ENCODE peak calls at places on chromosome 18, in five cellular contexts. X, A, H, K and P are unnamed samples.

GRCh38 chr18:32450026-32450681 is 20.5 kb downstream of the GAREM1 start:
- DNase-seq in X (no peak), A (peak; percentile 46), H (no peak), K (no peak), P (peak; percentile 60)

GRCh38 chr18:40489301-40489700 is 1465.7 kb upstream of the PIK3C3 start:
- DNase-seq in X (no peak), A (no peak), H (no peak), K (no peak), P (no peak)

GRCh38 chr18:54726143-54726542 is 102.1 kb upstream of the RAB27B start:
- DNase-seq in X (no peak), A (no peak), H (no peak), K (no peak), P (no peak)

GRCh38 chr18:24809173-24809955 is 348.9 kb downstream of the HRH4 start:
- DNase-seq in X (no peak), A (no peak), H (no peak), K (no peak), P (no peak)

GRCh38 chr18:13298262-13298661 is 79.7 kb downstream of the LDLRAD4 start:
- DNase-seq in X (no peak), A (no peak), H (no peak), K (no peak), P (no peak)

GRCh38 chr18:5040476-5040875 is 156.6 kb downstream of the AKAIN1 start:
- DNase-seq in X (no peak), A (no peak), H (no peak), K (no peak), P (no peak)

GRCh38 chr18:57998461-57998860 is 45.6 kb upstream of the NEDD4L start:
- DNase-seq in X (no peak), A (no peak), H (no peak), K (no peak), P (no peak)

GRCh38 chr18:48152549-48152948 is 222.1 kb upstream of the SMAD2 start:
- DNase-seq in X (no peak), A (no peak), H (no peak), K (no peak), P (no peak)

GRCh38 chr18:21897811-21898210 is 157.2 kb downstream of the MIB1 start:
- DNase-seq in X (no peak), A (peak; percentile 76), H (no peak), K (peak; percentile 5), P (no peak)

GRCh38 chr18:79524181-79525078 is 128.7 kb downstream of the NFATC1 start:
- DNase-seq in X (peak; percentile 73), A (no peak), H (peak; percentile 74), K (no peak), P (no peak)

GRCh38 chr18:28071199-28071598 is 105.7 kb downstream of the CDH2 start:
- DNase-seq in X (no peak), A (no peak), H (no peak), K (no peak), P (no peak)

GRCh38 chr18:23635283-23636040 is 27.2 kb downstream of the ANKRD29 start:
- DNase-seq in X (no peak), A (no peak), H (no peak), K (no peak), P (no peak)

GRCh38 chr18:49733321-49733720 is 80.0 kb downstream of the ACAA2 start:
- DNase-seq in X (no peak), A (no peak), H (no peak), K (no peak), P (no peak)

GRCh38 chr18:21145371-21145770 is 33.8 kb upstream of the ROCK1 start:
- DNase-seq in X (no peak), A (no peak), H (no peak), K (no peak), P (no peak)

GRCh38 chr18:30288662-30289414 is 753.7 kb downstream of the DSC3 start:
- DNase-seq in X (no peak), A (no peak), H (no peak), K (no peak), P (no peak)

GRCh38 chr18:9392726-9393125 is 58.2 kb downstream of the TWSG1 start:
- DNase-seq in X (no peak), A (peak; percentile 2), H (no peak), K (no peak), P (no peak)

GRCh38 chr18:79945118-79946042 is 6.1 kb downstream of the SLC66A2 start:
- DNase-seq in X (peak; percentile 63), A (no peak), H (peak; percentile 25), K (no peak), P (no peak)

GRCh38 chr18:55432307-55433040 is 155.5 kb downstream of the TCF4 start:
- DNase-seq in X (no peak), A (no peak), H (no peak), K (no peak), P (no peak)

GRCh38 chr18:23943903-23944624 is 70.5 kb upstream of the TTC39C start:
- DNase-seq in X (no peak), A (no peak), H (no peak), K (peak; percentile 50), P (peak; percentile 96)

GRCh38 chr18:41875094-41875780 is 79.8 kb upstream of the PIK3C3 start:
- DNase-seq in X (no peak), A (no peak), H (no peak), K (peak; percentile 45), P (no peak)

GRCh38 chr18:26335139-26335933 is 109.1 kb downstream of the TAF4B start:
- DNase-seq in X (no peak), A (no peak), H (no peak), K (no peak), P (no peak)

GRCh38 chr18:64207818-64208217 is 58.9 kb upstream of the LINC00305 start:
- DNase-seq in X (no peak), A (no peak), H (no peak), K (no peak), P (no peak)

GRCh38 chr18:63342206-63342605 is 22.6 kb upstream of the BCL2 start:
- DNase-seq in X (no peak), A (no peak), H (no peak), K (no peak), P (no peak)

GRCh38 chr18:3660719-3661118 is 210.7 kb downstream of the TGIF1 start:
- DNase-seq in X (no peak), A (no peak), H (no peak), K (no peak), P (no peak)

GRCh38 chr18:12335503-12335902 is 27.5 kb downstream of the TUBB6 start:
- DNase-seq in X (no peak), A (no peak), H (no peak), K (no peak), P (no peak)

GRCh38 chr18:13447621-13448020 is 229.1 kb downstream of the LDLRAD4 start:
- DNase-seq in X (no peak), A (peak; percentile 89), H (no peak), K (peak; percentile 63), P (peak; percentile 75)